ENCODE peak calls at places on chromosomes 5 and 9, in six cellular contexts. O is ELR; D is upper lobe of left lung; L is heart right ventricle; Y is uterus; U is stimulated activated CD4-positive, alpha-beta T cell treated with anti-CD3 and anti-CD28 coated beads, Interleukin-4, amount 100 ng/mL, for 1 hour. V is an unnamed sample.

GRCh38 chr5:117454716-117455212 is 880.1 kb upstream of the SEMA6A start:
- DNase-seq in L (peak), U (peak), Y (peak), D (peak), O (peak), V (no peak)

GRCh38 chr9:6758418-6759113 is 793 bp downstream of the KDM4C start:
- DNase-seq in Y (peak), L (peak), O (peak), D (peak), U (peak), V (peak)

GRCh38 chr5:19885040-19885824 is 102.8 kb downstream of the CDH18 start:
- DNase-seq in O (no peak), D (no peak), U (no peak), L (no peak), Y (no peak), V (no peak)

GRCh38 chr5:140550147-140551079 is 3.0 kb downstream of the EIF4EBP3 start:
- DNase-seq in L (no peak), U (no peak), D (no peak), O (no peak), Y (no peak), V (no peak)

GRCh38 chr5:67246108-67246507 is 49.5 kb upstream of the CD180 start:
- DNase-seq in L (peak), Y (no peak), U (no peak), O (peak), D (no peak), V (peak)

GRCh38 chr5:179387151-179388110 is 42.2 kb upstream of the ADAMTS2 start:
- DNase-seq in O (no peak), Y (no peak), U (no peak), D (no peak), L (no peak), V (no peak)

GRCh38 chr9:100222674-100223073 is 123.6 kb downstream of the INVS start:
- DNase-seq in Y (no peak), O (peak), L (no peak), D (no peak), U (no peak), V (no peak)

GRCh38 chr9:72315089-72315509 is 49.9 kb downstream of the ZFAND5 start:
- DNase-seq in U (no peak), O (peak), Y (peak), D (no peak), L (peak), V (peak)

GRCh38 chr5:91383956-91384300 is 811 bp upstream of the ARRDC3 start:
- DNase-seq in Y (no peak), O (peak), D (no peak), U (no peak), L (peak), V (peak)

GRCh38 chr5:172579403-172579990 is 61.6 kb upstream of the NEURL1B start:
- DNase-seq in O (no peak), Y (no peak), D (no peak), L (no peak), U (no peak), V (no peak)

GRCh38 chr9:12439267-12439666 is 253.9 kb upstream of the TYRP1 start:
- DNase-seq in D (no peak), L (no peak), U (no peak), Y (no peak), O (no peak), V (no peak)

GRCh38 chr5:10706326-10706725 is 54.7 kb downstream of the DAP start:
- DNase-seq in O (no peak), U (no peak), Y (no peak), D (no peak), L (no peak), V (no peak)

GRCh38 chr9:94672811-94673487 is 33.6 kb upstream of the FBP1 start:
- DNase-seq in U (no peak), L (no peak), O (peak), Y (no peak), D (no peak), V (peak)

GRCh38 chr9:15243086-15243485 is 63.9 kb downstream of the TTC39B start:
- DNase-seq in U (no peak), O (no peak), L (no peak), Y (no peak), D (no peak), V (no peak)

GRCh38 chr9:137306546-137307254 is 4.6 kb upstream of the NRARP start:
- DNase-seq in L (no peak), Y (peak), U (no peak), O (no peak), D (peak), V (no peak)

GRCh38 chr9:132622144-132622543 is 39.7 kb downstream of the BARHL1 start:
- DNase-seq in O (peak), Y (no peak), L (peak), U (no peak), D (no peak), V (no peak)

GRCh38 chr5:127320032-127320945 is 29.7 kb downstream of the MEGF10 start:
- DNase-seq in L (no peak), O (peak), Y (no peak), U (no peak), D (no peak), V (no peak)

GRCh38 chr9:24041294-24041693 is 215.3 kb upstream of the ELAVL2 start:
- DNase-seq in Y (no peak), L (no peak), D (no peak), U (no peak), O (no peak), V (peak)

GRCh38 chr9:37618817-37619216 is 26.4 kb upstream of the TOMM5 start:
- DNase-seq in L (no peak), D (no peak), O (peak), U (no peak), Y (no peak), V (no peak)

GRCh38 chr5:14526493-14526892 is 55.1 kb upstream of the OTULINL start:
- DNase-seq in O (no peak), L (no peak), D (no peak), U (no peak), Y (no peak), V (no peak)

GRCh38 chr5:45260292-45260691 is 435.9 kb downstream of the HCN1 start:
- DNase-seq in Y (no peak), U (no peak), D (no peak), L (no peak), O (peak), V (no peak)

GRCh38 chr5:156326718-156327259 is at the start of gene SGCD:
- DNase-seq in U (no peak), Y (peak), L (peak), O (peak), D (peak), V (peak)

GRCh38 chr9:4746278-4746677 is 5.3 kb upstream of the AK3 start:
- DNase-seq in L (no peak), O (no peak), Y (no peak), D (no peak), U (no peak), V (no peak)

GRCh38 chr9:21415492-21416267 is 6.8 kb downstream of the IFNA8 start:
- DNase-seq in Y (no peak), O (no peak), D (no peak), U (no peak), L (no peak), V (peak)

GRCh38 chr5:73883646-73884045 is 257.6 kb downstream of the ARHGEF28 start:
- DNase-seq in L (no peak), O (no peak), D (no peak), U (no peak), Y (no peak), V (no peak)

GRCh38 chr5:180599590-180599914 is 8.3 kb upstream of the SCGB3A1 start:
- DNase-seq in D (no peak), Y (no peak), O (no peak), U (no peak), L (no peak), V (no peak)

GRCh38 chr9:95796029-95796428 is 79.5 kb upstream of the ERCC6L2 start:
- DNase-seq in U (no peak), Y (no peak), L (no peak), O (no peak), D (no peak), V (no peak)

GRCh38 chr9:29208670-29209069 is 1635.4 kb upstream of the C9orf72 start:
- DNase-seq in D (no peak), L (no peak), U (no peak), O (no peak), Y (no peak), V (no peak)

V was measured in DMS 273 treated with DMSO at 0.1 percent for 48 hours.